ENCODE peak calls at places on chromosomes 13 and 19, in nine cellular contexts. One of them, this sample, is unnamed.

GRCh38 chr19:21568816-21569496 is 63.6 kb downstream of the ZNF429 start:
- DNase-seq in thoracic aorta: peak; percentile 39
- DNase-seq in tibial nerve: peak; percentile 87
- DNase-seq in CD4-positive, CD25-positive, alpha-beta regulatory T cell: peak; percentile 85
- DNase-seq in NB4: peak; percentile 89
- DNase-seq in mammary epithelial cell: no peak
- DNase-seq in prostate gland: peak; percentile 74
- DNase-seq in fibroblast of lung: peak; percentile 92
- DNase-seq in fibroblast of the aortic adventitia: peak; percentile 63
- DNase-seq in this sample: no peak

GRCh38 chr19:45323671-45324081 is 1.0 kb upstream of the CKM start:
- DNase-seq in thoracic aorta: no peak
- DNase-seq in tibial nerve: no peak
- DNase-seq in CD4-positive, CD25-positive, alpha-beta regulatory T cell: no peak
- DNase-seq in NB4: no peak
- DNase-seq in mammary epithelial cell: no peak
- DNase-seq in prostate gland: no peak
- DNase-seq in fibroblast of lung: no peak
- DNase-seq in fibroblast of the aortic adventitia: no peak
- DNase-seq in this sample: no peak

GRCh38 chr19:15021286-15022007 is 27.8 kb upstream of the CASP14 start:
- DNase-seq in thoracic aorta: no peak
- DNase-seq in tibial nerve: no peak
- DNase-seq in CD4-positive, CD25-positive, alpha-beta regulatory T cell: no peak
- DNase-seq in NB4: no peak
- DNase-seq in mammary epithelial cell: no peak
- DNase-seq in prostate gland: no peak
- DNase-seq in fibroblast of lung: no peak
- DNase-seq in fibroblast of the aortic adventitia: no peak
- DNase-seq in this sample: no peak

GRCh38 chr19:45591004-45591637 is 6.5 kb upstream of the OPA3 start:
- DNase-seq in thoracic aorta: no peak
- DNase-seq in tibial nerve: no peak
- DNase-seq in CD4-positive, CD25-positive, alpha-beta regulatory T cell: no peak
- DNase-seq in NB4: peak; percentile 66
- DNase-seq in mammary epithelial cell: peak; percentile 34
- DNase-seq in prostate gland: peak; percentile 37
- DNase-seq in fibroblast of lung: peak; percentile 45
- DNase-seq in fibroblast of the aortic adventitia: no peak
- DNase-seq in this sample: peak; percentile 66

GRCh38 chr13:92137519-92137918 is 739.1 kb downstream of the GPC5 start:
- DNase-seq in thoracic aorta: no peak
- DNase-seq in tibial nerve: no peak
- DNase-seq in CD4-positive, CD25-positive, alpha-beta regulatory T cell: no peak
- DNase-seq in NB4: peak; percentile 14
- DNase-seq in mammary epithelial cell: no peak
- DNase-seq in prostate gland: no peak
- DNase-seq in fibroblast of lung: peak; percentile 5
- DNase-seq in fibroblast of the aortic adventitia: no peak
- DNase-seq in this sample: no peak

GRCh38 chr13:83622422-83622784 is 259.9 kb downstream of the SLITRK1 start:
- DNase-seq in thoracic aorta: no peak
- DNase-seq in tibial nerve: no peak
- DNase-seq in CD4-positive, CD25-positive, alpha-beta regulatory T cell: no peak
- DNase-seq in NB4: no peak
- DNase-seq in mammary epithelial cell: peak; percentile 71
- DNase-seq in prostate gland: no peak
- DNase-seq in fibroblast of lung: no peak
- DNase-seq in fibroblast of the aortic adventitia: peak; percentile 52
- DNase-seq in this sample: no peak

GRCh38 chr19:32605544-32605943 is 24.6 kb downstream of the PDCD5 start:
- DNase-seq in thoracic aorta: no peak
- DNase-seq in tibial nerve: no peak
- DNase-seq in CD4-positive, CD25-positive, alpha-beta regulatory T cell: no peak
- DNase-seq in NB4: no peak
- DNase-seq in mammary epithelial cell: no peak
- DNase-seq in prostate gland: no peak
- DNase-seq in fibroblast of lung: no peak
- DNase-seq in fibroblast of the aortic adventitia: no peak
- DNase-seq in this sample: no peak

GRCh38 chr19:41335467-41335866 is 18.3 kb downstream of the TGFB1 start:
- DNase-seq in thoracic aorta: no peak
- DNase-seq in tibial nerve: no peak
- DNase-seq in CD4-positive, CD25-positive, alpha-beta regulatory T cell: no peak
- DNase-seq in NB4: no peak
- DNase-seq in mammary epithelial cell: no peak
- DNase-seq in prostate gland: no peak
- DNase-seq in fibroblast of lung: no peak
- DNase-seq in fibroblast of the aortic adventitia: no peak
- DNase-seq in this sample: no peak

GRCh38 chr19:38849746-38850230 is at the start of gene HNRNPL:
- DNase-seq in thoracic aorta: no peak
- DNase-seq in tibial nerve: no peak
- DNase-seq in CD4-positive, CD25-positive, alpha-beta regulatory T cell: no peak
- DNase-seq in NB4: no peak
- DNase-seq in mammary epithelial cell: no peak
- DNase-seq in prostate gland: no peak
- DNase-seq in fibroblast of lung: no peak
- DNase-seq in fibroblast of the aortic adventitia: no peak
- DNase-seq in this sample: no peak

GRCh38 chr13:110197041-110197440 is 109.9 kb downstream of the COL4A1 start:
- DNase-seq in thoracic aorta: no peak
- DNase-seq in tibial nerve: no peak
- DNase-seq in CD4-positive, CD25-positive, alpha-beta regulatory T cell: no peak
- DNase-seq in NB4: no peak
- DNase-seq in mammary epithelial cell: no peak
- DNase-seq in prostate gland: no peak
- DNase-seq in fibroblast of lung: peak; percentile 60
- DNase-seq in fibroblast of the aortic adventitia: no peak
- DNase-seq in this sample: no peak

GRCh38 chr19:1265611-1266115 is 3.5 kb upstream of the CIRBP start:
- DNase-seq in thoracic aorta: peak; percentile 87
- DNase-seq in tibial nerve: no peak
- DNase-seq in CD4-positive, CD25-positive, alpha-beta regulatory T cell: no peak
- DNase-seq in NB4: peak; percentile 79
- DNase-seq in mammary epithelial cell: peak; percentile 67
- DNase-seq in prostate gland: peak; percentile 38
- DNase-seq in fibroblast of lung: peak; percentile 80
- DNase-seq in fibroblast of the aortic adventitia: peak; percentile 76
- DNase-seq in this sample: no peak

GRCh38 chr13:99080131-99080530 is 102.3 kb upstream of the DOCK9 start:
- DNase-seq in thoracic aorta: no peak
- DNase-seq in tibial nerve: no peak
- DNase-seq in CD4-positive, CD25-positive, alpha-beta regulatory T cell: no peak
- DNase-seq in NB4: no peak
- DNase-seq in mammary epithelial cell: no peak
- DNase-seq in prostate gland: no peak
- DNase-seq in fibroblast of lung: no peak
- DNase-seq in fibroblast of the aortic adventitia: no peak
- DNase-seq in this sample: no peak

GRCh38 chr13:45847554-45848224 is 3.9 kb downstream of the SIAH3 start:
- DNase-seq in thoracic aorta: no peak
- DNase-seq in tibial nerve: no peak
- DNase-seq in CD4-positive, CD25-positive, alpha-beta regulatory T cell: peak; percentile 34
- DNase-seq in NB4: peak; percentile 83
- DNase-seq in mammary epithelial cell: no peak
- DNase-seq in prostate gland: no peak
- DNase-seq in fibroblast of lung: no peak
- DNase-seq in fibroblast of the aortic adventitia: no peak
- DNase-seq in this sample: peak; percentile 66

GRCh38 chr19:49534632-49535385 is 7.0 kb downstream of the RCN3 start:
- DNase-seq in thoracic aorta: no peak
- DNase-seq in tibial nerve: no peak
- DNase-seq in CD4-positive, CD25-positive, alpha-beta regulatory T cell: no peak
- DNase-seq in NB4: peak; percentile 82
- DNase-seq in mammary epithelial cell: no peak
- DNase-seq in prostate gland: no peak
- DNase-seq in fibroblast of lung: no peak
- DNase-seq in fibroblast of the aortic adventitia: no peak
- DNase-seq in this sample: peak; percentile 28

GRCh38 chr19:49415810-49416200 is 7.4 kb downstream of the PTH2 start:
- DNase-seq in thoracic aorta: no peak
- DNase-seq in tibial nerve: no peak
- DNase-seq in CD4-positive, CD25-positive, alpha-beta regulatory T cell: no peak
- DNase-seq in NB4: peak; percentile 65
- DNase-seq in mammary epithelial cell: no peak
- DNase-seq in prostate gland: no peak
- DNase-seq in fibroblast of lung: no peak
- DNase-seq in fibroblast of the aortic adventitia: no peak
- DNase-seq in this sample: no peak

GRCh38 chr19:53183146-53183545 is 10.0 kb downstream of the ZNF665 start:
- DNase-seq in thoracic aorta: no peak
- DNase-seq in tibial nerve: no peak
- DNase-seq in CD4-positive, CD25-positive, alpha-beta regulatory T cell: no peak
- DNase-seq in NB4: no peak
- DNase-seq in mammary epithelial cell: no peak
- DNase-seq in prostate gland: no peak
- DNase-seq in fibroblast of lung: peak; percentile 57
- DNase-seq in fibroblast of the aortic adventitia: no peak
- DNase-seq in this sample: no peak

GRCh38 chr13:42038661-42039456 is 9.6 kb upstream of the DGKH start:
- DNase-seq in thoracic aorta: no peak
- DNase-seq in tibial nerve: no peak
- DNase-seq in CD4-positive, CD25-positive, alpha-beta regulatory T cell: no peak
- DNase-seq in NB4: no peak
- DNase-seq in mammary epithelial cell: no peak
- DNase-seq in prostate gland: no peak
- DNase-seq in fibroblast of lung: no peak
- DNase-seq in fibroblast of the aortic adventitia: no peak
- DNase-seq in this sample: no peak
- H3K4me3 ChIP-seq in thoracic aorta: peak overlapping the region; percentile 94
- H3K4me3 ChIP-seq in tibial nerve: peak overlapping the region; percentile 95
- H3K4me3 ChIP-seq in CD4-positive, CD25-positive, alpha-beta regulatory T cell: peak overlapping the region; percentile 89
- H3K4me3 ChIP-seq in NB4: no peak overlapping the region
- H3K4me3 ChIP-seq in mammary epithelial cell: no peak overlapping the region
- H3K4me3 ChIP-seq in prostate gland: no peak overlapping the region
- H3K4me3 ChIP-seq in fibroblast of lung: peak overlapping the region; percentile 87
- H3K4me3 ChIP-seq in fibroblast of the aortic adventitia: peak overlapping the region; percentile 85
- H3K4me3 ChIP-seq in this sample: no peak overlapping the region

DNA sequence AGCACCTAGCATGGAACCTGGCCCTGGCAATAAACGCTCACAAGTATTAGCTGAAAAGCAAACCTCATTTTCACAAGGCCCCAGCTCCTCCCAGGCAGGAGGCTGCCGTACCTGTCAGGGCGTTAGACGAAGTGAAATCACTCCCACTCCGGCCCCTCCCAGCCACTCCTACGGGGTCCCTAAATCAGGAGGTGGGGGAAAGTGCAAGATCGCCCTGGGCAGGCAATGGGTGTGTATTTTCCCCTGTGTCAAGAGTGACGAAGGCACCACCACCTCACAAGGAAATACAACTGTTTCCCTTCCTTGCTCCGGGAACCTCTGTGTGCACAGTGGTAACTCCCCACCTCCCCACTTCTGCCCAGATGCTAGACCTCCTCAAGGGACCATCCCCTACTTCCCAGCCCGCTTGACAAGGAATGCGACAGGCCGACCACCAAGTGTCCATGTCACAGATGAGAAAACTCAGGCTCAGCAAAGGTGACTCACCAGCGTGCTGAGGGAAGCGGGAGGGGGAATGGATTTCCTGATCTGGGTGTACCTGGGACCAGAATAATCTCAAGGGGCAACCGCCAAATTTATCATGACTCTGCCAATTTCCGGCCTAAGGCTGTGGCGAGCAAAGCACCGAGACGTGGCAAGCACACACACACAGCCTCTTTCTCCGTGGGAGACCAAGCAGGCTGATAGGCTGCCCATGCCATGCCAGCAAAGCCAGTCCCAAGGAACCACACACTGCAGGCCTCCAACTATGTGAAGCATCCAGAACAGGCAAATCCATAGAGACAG is 7.3 kb downstream of the PPP6R1 start:
- DNase-seq in thoracic aorta: no peak
- DNase-seq in tibial nerve: no peak
- DNase-seq in CD4-positive, CD25-positive, alpha-beta regulatory T cell: no peak
- DNase-seq in NB4: peak; percentile 29
- DNase-seq in mammary epithelial cell: no peak
- DNase-seq in prostate gland: no peak
- DNase-seq in fibroblast of lung: no peak
- DNase-seq in fibroblast of the aortic adventitia: peak; percentile 27
- DNase-seq in this sample: peak; percentile 61
- H3K4me3 ChIP-seq in thoracic aorta: no peak overlapping the region
- H3K4me3 ChIP-seq in tibial nerve: no peak overlapping the region
- H3K4me3 ChIP-seq in CD4-positive, CD25-positive, alpha-beta regulatory T cell: peak overlapping the region; percentile 61
- H3K4me3 ChIP-seq in NB4: no peak overlapping the region
- H3K4me3 ChIP-seq in mammary epithelial cell: no peak overlapping the region
- H3K4me3 ChIP-seq in prostate gland: no peak overlapping the region
- H3K4me3 ChIP-seq in fibroblast of lung: no peak overlapping the region
- H3K4me3 ChIP-seq in fibroblast of the aortic adventitia: no peak overlapping the region
- H3K4me3 ChIP-seq in this sample: peak overlapping the region; percentile 4

GRCh38 chr19:48364564-48365363 is 597 bp downstream of the SYNGR4 start:
- DNase-seq in thoracic aorta: no peak
- DNase-seq in tibial nerve: no peak
- DNase-seq in CD4-positive, CD25-positive, alpha-beta regulatory T cell: no peak
- DNase-seq in NB4: peak; percentile 50
- DNase-seq in mammary epithelial cell: no peak
- DNase-seq in prostate gland: no peak
- DNase-seq in fibroblast of lung: no peak
- DNase-seq in fibroblast of the aortic adventitia: no peak
- DNase-seq in this sample: no peak
- H3K4me3 ChIP-seq in thoracic aorta: peak overlapping the region; percentile 82
- H3K4me3 ChIP-seq in tibial nerve: peak overlapping the region; percentile 62
- H3K4me3 ChIP-seq in CD4-positive, CD25-positive, alpha-beta regulatory T cell: peak overlapping the region; percentile 63
- H3K4me3 ChIP-seq in NB4: peak overlapping the region; percentile 43
- H3K4me3 ChIP-seq in mammary epithelial cell: peak overlapping the region; percentile 48
- H3K4me3 ChIP-seq in prostate gland: peak overlapping the region; percentile 40
- H3K4me3 ChIP-seq in fibroblast of lung: peak overlapping the region; percentile 31
- H3K4me3 ChIP-seq in fibroblast of the aortic adventitia: peak overlapping the region; percentile 51
- H3K4me3 ChIP-seq in this sample: peak overlapping the region; percentile 60

GRCh38 chr13:78601886-78602560 is 1.3 kb downstream of the POU4F1 start:
- DNase-seq in thoracic aorta: no peak
- DNase-seq in tibial nerve: no peak
- DNase-seq in CD4-positive, CD25-positive, alpha-beta regulatory T cell: no peak
- DNase-seq in NB4: no peak
- DNase-seq in mammary epithelial cell: no peak
- DNase-seq in prostate gland: no peak
- DNase-seq in fibroblast of lung: no peak
- DNase-seq in fibroblast of the aortic adventitia: no peak
- DNase-seq in this sample: no peak

GRCh38 chr13:78601124-78601885 is 2.0 kb downstream of the POU4F1 start:
- DNase-seq in thoracic aorta: no peak
- DNase-seq in tibial nerve: no peak
- DNase-seq in CD4-positive, CD25-positive, alpha-beta regulatory T cell: no peak
- DNase-seq in NB4: no peak
- DNase-seq in mammary epithelial cell: no peak
- DNase-seq in prostate gland: no peak
- DNase-seq in fibroblast of lung: peak; percentile 15
- DNase-seq in fibroblast of the aortic adventitia: no peak
- DNase-seq in this sample: peak; percentile 24

GRCh38 chr13:78603240-78603947 is at the start of gene POU4F1:
- DNase-seq in thoracic aorta: no peak
- DNase-seq in tibial nerve: no peak
- DNase-seq in CD4-positive, CD25-positive, alpha-beta regulatory T cell: peak; percentile 54
- DNase-seq in NB4: peak; percentile 81
- DNase-seq in mammary epithelial cell: peak; percentile 47
- DNase-seq in prostate gland: no peak
- DNase-seq in fibroblast of lung: peak; percentile 26
- DNase-seq in fibroblast of the aortic adventitia: no peak
- DNase-seq in this sample: peak; percentile 85

GRCh38 chr13:78600317-78600899 is 2.9 kb downstream of the POU4F1 start:
- DNase-seq in thoracic aorta: no peak
- DNase-seq in tibial nerve: no peak
- DNase-seq in CD4-positive, CD25-positive, alpha-beta regulatory T cell: no peak
- DNase-seq in NB4: no peak
- DNase-seq in mammary epithelial cell: no peak
- DNase-seq in prostate gland: no peak
- DNase-seq in fibroblast of lung: peak; percentile 5
- DNase-seq in fibroblast of the aortic adventitia: no peak
- DNase-seq in this sample: no peak

GRCh38 chr13:78602561-78603239 is 652 bp downstream of the POU4F1 start:
- DNase-seq in thoracic aorta: no peak
- DNase-seq in tibial nerve: no peak
- DNase-seq in CD4-positive, CD25-positive, alpha-beta regulatory T cell: no peak
- DNase-seq in NB4: peak; percentile 60
- DNase-seq in mammary epithelial cell: no peak
- DNase-seq in prostate gland: no peak
- DNase-seq in fibroblast of lung: peak; percentile 14
- DNase-seq in fibroblast of the aortic adventitia: no peak
- DNase-seq in this sample: peak; percentile 28
- H3K4me3 ChIP-seq in thoracic aorta: peak overlapping the region; percentile 65
- H3K4me3 ChIP-seq in tibial nerve: peak overlapping the region; percentile 33
- H3K4me3 ChIP-seq in CD4-positive, CD25-positive, alpha-beta regulatory T cell: peak overlapping the region; percentile 31
- H3K4me3 ChIP-seq in NB4: peak overlapping the region; percentile 52
- H3K4me3 ChIP-seq in mammary epithelial cell: no peak overlapping the region
- H3K4me3 ChIP-seq in prostate gland: no peak overlapping the region
- H3K4me3 ChIP-seq in fibroblast of lung: no peak overlapping the region
- H3K4me3 ChIP-seq in fibroblast of the aortic adventitia: no peak overlapping the region
- H3K4me3 ChIP-seq in this sample: peak overlapping the region; percentile 43